ENCODE peak calls at places on chromosomes 1 and 21, in nine cellular contexts. U is anterior cingulate cortex; M is upper lobe of right lung; B is activated T-cell treated with anti-CD3 and anti-CD28 coated beads, Interleukin-2, amount 50 U/mL, for 72 hours; A is left ventricle myocardium inferior; K is ELR; N is NCI-H187; D is amniotic stem cell; F is stimulated activated CD4-positive, alpha-beta T cell treated with anti-CD3 and anti-CD28 coated beads, TNF-alpha, amount 100 ng/mL, for 4 hours. H is an unnamed sample.

GRCh38 chr1:245356891-245357585 is 202.3 kb downstream of the KIF26B start:
- DNase-seq in U (no peak), M (no peak), B (no peak), A (no peak), K (no peak), N (no peak), D (no peak), F (no peak), H (no peak)

GRCh38 chr1:93414749-93415148 is 33.2 kb upstream of the FNBP1L start:
- DNase-seq in U (no peak), M (no peak), B (no peak), A (no peak), K (no peak), N (no peak), D (no peak), F (no peak), H (no peak)

GRCh38 chr1:6157528-6158174 is 22.5 kb downstream of the CHD5 start:
- DNase-seq in U (no peak), M (no peak), B (peak), A (no peak), K (peak), N (no peak), D (no peak), F (no peak), H (peak)

GRCh38 chr1:206004821-206005220 is 1.6 kb upstream of the RAB7B start:
- DNase-seq in U (no peak), M (no peak), B (no peak), A (no peak), K (no peak), N (no peak), D (no peak), F (no peak), H (no peak)

GRCh38 chr1:24418898-24419628 is 3.5 kb downstream of the NIPAL3 start:
- DNase-seq in U (no peak), M (peak), B (no peak), A (no peak), K (no peak), N (peak), D (no peak), F (no peak), H (peak)

GRCh38 chr1:228177936-228178710 is 12.5 kb downstream of the IBA57 start:
- DNase-seq in U (no peak), M (peak), B (no peak), A (no peak), K (no peak), N (no peak), D (no peak), F (no peak), H (no peak)

GRCh38 chr21:20329636-20330035 is 668.6 kb upstream of the NCAM2 start:
- DNase-seq in U (no peak), M (no peak), B (no peak), A (no peak), K (no peak), N (no peak), D (no peak), F (no peak), H (no peak)

GRCh38 chr1:204073837-204074273 is 940 bp downstream of the SOX13 start:
- DNase-seq in U (no peak), M (no peak), B (peak), A (no peak), K (peak), N (no peak), D (no peak), F (no peak), H (peak)

GRCh38 chr1:22216210-22216883 is 73.5 kb upstream of the WNT4 start:
- DNase-seq in U (no peak), M (peak), B (no peak), A (no peak), K (no peak), N (no peak), D (no peak), F (no peak), H (no peak)

GRCh38 chr1:150619576-150620509 is 9.6 kb downstream of the ENSA start:
- DNase-seq in U (no peak), M (no peak), B (no peak), A (no peak), K (peak), N (no peak), D (peak), F (no peak), H (peak)

GRCh38 chr1:216778763-216779162 is 55.5 kb upstream of the ESRRG start:
- DNase-seq in U (no peak), M (no peak), B (no peak), A (no peak), K (no peak), N (no peak), D (no peak), F (no peak), H (no peak)

GRCh38 chr1:12327566-12327965 is 97.7 kb downstream of the VPS13D start:
- DNase-seq in U (no peak), M (no peak), B (no peak), A (no peak), K (no peak), N (no peak), D (no peak), F (no peak), H (no peak)

GRCh38 chr1:229913491-229913890 is 153.5 kb upstream of the GALNT2 start:
- DNase-seq in U (no peak), M (no peak), B (no peak), A (no peak), K (no peak), N (peak), D (no peak), F (no peak), H (no peak)

GRCh38 chr1:3978196-3978927 is 78.3 kb upstream of the C1orf174 start:
- DNase-seq in U (no peak), M (no peak), B (no peak), A (no peak), K (no peak), N (no peak), D (no peak), F (no peak), H (no peak)

GRCh38 chr1:12172042-12172851 is 5.5 kb downstream of the TNFRSF1B start:
- DNase-seq in U (no peak), M (no peak), B (peak), A (no peak), K (peak), N (no peak), D (no peak), F (no peak), H (no peak)

GRCh38 chr1:38231941-38232340 is 185.3 kb upstream of the POU3F1 start:
- DNase-seq in U (no peak), M (no peak), B (no peak), A (no peak), K (no peak), N (no peak), D (no peak), F (no peak), H (no peak)

GRCh38 chr1:82387070-82387366 is 586.3 kb downstream of the ADGRL2 start:
- DNase-seq in U (no peak), M (no peak), B (no peak), A (no peak), K (no peak), N (no peak), D (no peak), F (no peak), H (no peak)

H was measured in EL.